ENCODE peak calls at places on chromosomes 12 and 14, in eight cellular contexts. X is lower leg skin, M is IMR-90, A is stomach, E is sigmoid colon, C is adrenal gland, F is GM12878, V is tibial nerve. D is an unnamed sample.

GRCh38 chr12:56189918-56190694 is 823 bp upstream of the SMARCC2 start:
- DNase-seq in X (peak), M (peak), A (peak), E (peak), C (peak), F (peak), V (peak), D (peak)

GRCh38 chr12:101696477-101697196 is 803 bp upstream of the CHPT1 start:
- DNase-seq in X (peak), M (no peak), A (peak), E (peak), C (peak), F (no peak), V (no peak), D (peak)

GRCh38 chr12:121893901-121894540 is 5.4 kb downstream of the PSMD9 start:
- DNase-seq in X (no peak), M (peak), A (peak), E (no peak), C (no peak), F (no peak), V (no peak), D (no peak)

GRCh38 chr14:91580886-91581615 is 70.9 kb upstream of the PPP4R3A start:
- DNase-seq in X (no peak), M (no peak), A (no peak), E (no peak), C (no peak), F (no peak), V (no peak), D (no peak)

GRCh38 chr12:34600592-34601462 is 578.5 kb downstream of the ALG10 start:
- DNase-seq in X (no peak), M (no peak), A (no peak), E (no peak), C (no peak), F (no peak), V (no peak), D (no peak)

GRCh38 chr14:72856530-72857264 is 37.2 kb downstream of the DPF3 start:
- DNase-seq in X (no peak), M (no peak), A (no peak), E (no peak), C (no peak), F (no peak), V (no peak), D (no peak)

GRCh38 chr14:67253076-67253635 is 11.9 kb downstream of the PALS1 start:
- DNase-seq in X (no peak), M (no peak), A (no peak), E (no peak), C (no peak), F (no peak), V (no peak), D (no peak)

GRCh38 chr12:116727902-116728301 is 10.0 kb downstream of the SPRING1 start:
- DNase-seq in X (no peak), M (no peak), A (no peak), E (no peak), C (no peak), F (no peak), V (no peak), D (no peak)

GRCh38 chr12:131093971-131094830 is 140.5 kb downstream of the ADGRD1 start:
- DNase-seq in X (no peak), M (no peak), A (no peak), E (peak), C (no peak), F (no peak), V (peak), D (no peak)

GRCh38 chr14:76917759-76918175 is 91.6 kb downstream of the LRRC74A start:
- DNase-seq in X (peak), M (no peak), A (peak), E (peak), C (peak), F (no peak), V (no peak), D (peak)

GRCh38 chr12:27468241-27468640 is 21.7 kb downstream of the SMCO2 start:
- DNase-seq in X (no peak), M (no peak), A (no peak), E (no peak), C (no peak), F (no peak), V (no peak), D (no peak)

GRCh38 chr12:18468521-18469075 is 207.3 kb downstream of the PIK3C2G start:
- DNase-seq in X (no peak), M (peak), A (no peak), E (no peak), C (no peak), F (no peak), V (no peak), D (no peak)

GRCh38 chr12:49609059-49609874 is 3.8 kb upstream of the FAM186B start:
- DNase-seq in X (no peak), M (no peak), A (no peak), E (no peak), C (no peak), F (no peak), V (no peak), D (no peak)

GRCh38 chr12:65460076-65460475 is 181.6 kb downstream of the MSRB3 start:
- DNase-seq in X (no peak), M (no peak), A (no peak), E (no peak), C (no peak), F (no peak), V (no peak), D (no peak)

GRCh38 chr12:124302807-124303578 is 8.1 kb downstream of the RFLNA start:
- DNase-seq in X (no peak), M (no peak), A (no peak), E (no peak), C (no peak), F (no peak), V (no peak), D (no peak)

GRCh38 chr14:21063479-21063878 is 5.9 kb downstream of the RNASE8 start:
- DNase-seq in X (no peak), M (peak), A (no peak), E (no peak), C (no peak), F (no peak), V (no peak), D (no peak)

GRCh38 chr12:107349008-107349747 is 255.8 kb upstream of the CRY1 start:
- DNase-seq in X (peak), M (peak), A (no peak), E (no peak), C (no peak), F (no peak), V (peak), D (no peak)

DNA sequence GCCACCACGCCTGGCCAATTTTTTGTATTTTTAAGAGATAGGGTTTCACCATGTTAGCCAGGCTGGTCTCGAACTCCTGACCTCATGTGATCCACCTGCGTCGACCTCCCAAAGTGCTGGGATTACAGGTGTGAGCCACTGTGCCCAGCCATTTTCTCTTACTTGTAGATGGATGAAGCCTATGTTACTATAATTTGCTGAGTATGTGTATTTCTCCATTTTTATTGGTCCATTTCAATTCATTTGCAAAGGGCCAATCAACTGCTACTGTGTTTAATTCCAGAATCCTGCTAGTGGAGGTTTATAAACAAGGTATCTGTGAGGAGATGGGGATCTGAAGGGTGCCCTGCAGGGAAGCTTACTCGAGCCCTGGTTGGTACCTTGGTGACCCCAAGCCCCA is 101.7 kb upstream of the MAX start:
- DNase-seq in X (no peak), M (no peak), A (no peak), E (no peak), C (no peak), F (no peak), V (no peak), D (no peak)
- TF ChIP-seq CTCF in X (no peak), M (no peak), A (no peak), E (no peak), C (no peak), F (no peak), V (no peak), D (no peak)

GRCh38 chr12:31362115-31362758 is 36.3 kb upstream of the SINHCAF start:
- DNase-seq in X (no peak), M (no peak), A (no peak), E (no peak), C (no peak), F (no peak), V (no peak), D (no peak)
- TF ChIP-seq POLR2A in X (no peak), M (no peak), A (no peak), E (no peak), C (no peak), F (no peak), V (no peak), D (no peak)

GRCh38 chr14:99261916-99262787 is 9.8 kb downstream of the BCL11B start:
- DNase-seq in X (no peak), M (no peak), A (peak), E (no peak), C (no peak), F (no peak), V (no peak), D (no peak)

GRCh38 chr14:99260116-99260515 is 11.9 kb downstream of the BCL11B start:
- DNase-seq in X (no peak), M (no peak), A (no peak), E (no peak), C (no peak), F (no peak), V (no peak), D (no peak)

GRCh38 chr14:99259327-99259726 is 12.7 kb downstream of the BCL11B start:
- DNase-seq in X (no peak), M (no peak), A (no peak), E (no peak), C (no peak), F (no peak), V (no peak), D (no peak)

GRCh38 chr14:99258884-99259283 is 13.1 kb downstream of the BCL11B start:
- DNase-seq in X (no peak), M (no peak), A (no peak), E (no peak), C (no peak), F (no peak), V (no peak), D (no peak)

GRCh38 chr14:99260652-99261551 is 11.1 kb downstream of the BCL11B start:
- DNase-seq in X (peak), M (no peak), A (no peak), E (no peak), C (no peak), F (no peak), V (no peak), D (no peak)
- TF ChIP-seq CTCF in X (no peak), M (no peak), A (no peak), E (no peak), C (no peak), F (no peak), V (no peak), D (no peak)

DNA sequence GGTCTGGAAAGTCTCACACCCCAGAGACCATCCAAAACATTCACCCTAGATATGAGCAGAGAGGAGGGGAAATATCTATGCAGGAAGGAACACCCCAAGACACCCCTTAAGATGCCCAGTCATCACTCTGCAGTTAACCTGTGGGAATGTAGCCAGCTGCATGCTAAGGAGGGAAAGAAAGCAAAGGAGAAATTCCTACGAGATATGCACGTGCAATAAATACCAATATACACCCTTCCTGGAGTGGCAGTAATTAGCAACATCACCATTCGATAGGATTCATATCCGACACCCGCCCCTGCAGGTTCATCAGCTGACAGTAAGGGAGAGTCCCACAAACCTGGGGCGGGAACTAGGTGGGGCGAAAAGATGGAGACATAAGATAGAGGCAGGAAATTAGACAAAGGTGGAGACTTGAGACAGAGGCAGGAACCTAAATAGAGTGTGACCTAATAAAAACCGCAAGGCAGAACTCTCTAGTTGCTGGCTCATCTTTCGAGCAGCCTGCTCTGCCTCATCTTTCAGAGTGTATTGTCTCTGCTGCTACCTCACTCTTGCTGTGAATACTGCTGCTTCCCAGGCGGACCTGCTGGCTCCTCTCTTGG is 51.5 kb downstream of the PLEKHG3 start:
- DNase-seq in X (peak), M (peak), A (no peak), E (no peak), C (no peak), F (no peak), V (no peak), D (peak)
- TF ChIP-seq POLR2A in X (no peak), M (no peak), A (no peak), E (no peak), C (no peak), F (no peak), V (no peak), D (no peak)

DNA sequence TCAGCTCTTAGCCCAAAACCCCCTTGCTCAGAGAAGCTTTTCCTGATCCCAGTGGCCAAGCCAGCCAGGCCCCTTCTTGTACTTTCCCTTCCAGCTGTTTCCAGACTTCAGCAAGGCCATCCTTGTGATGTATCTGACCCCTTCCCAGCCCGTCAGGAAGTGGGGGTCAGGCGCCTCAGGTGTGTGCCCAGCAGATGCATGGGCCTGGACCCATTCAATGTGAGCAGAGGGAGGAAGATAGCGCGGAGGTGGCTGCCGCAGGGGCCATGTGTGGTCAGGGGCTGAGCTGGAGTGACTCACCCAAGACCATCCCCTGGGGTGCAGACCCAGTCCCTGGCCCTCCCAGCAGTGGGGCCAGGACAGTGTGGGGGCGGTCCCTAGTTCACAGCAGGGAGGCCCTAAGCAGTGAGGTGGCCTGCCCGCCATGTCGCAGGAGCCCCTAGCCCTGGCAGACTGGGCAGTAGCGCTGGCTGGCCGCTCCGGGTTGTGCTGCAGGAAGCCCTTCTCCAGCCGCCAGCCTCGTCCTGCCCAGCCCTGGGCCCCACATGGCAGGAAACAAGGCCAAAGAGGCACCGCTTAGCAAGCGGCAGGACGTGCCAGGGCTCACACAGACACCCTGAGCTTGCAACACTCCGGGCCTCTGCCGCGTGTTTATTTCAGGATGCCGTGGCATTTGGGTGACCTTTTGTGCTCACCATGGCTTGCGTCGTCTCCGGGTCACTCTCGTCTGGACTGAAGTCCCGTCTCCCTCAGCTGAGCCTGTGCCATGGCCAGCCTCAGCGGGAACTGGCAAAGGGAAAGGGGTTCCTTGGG is 12.0 kb downstream of the ADSS1 start:
- DNase-seq in X (peak), M (peak), A (peak), E (peak), C (peak), F (no peak), V (peak), D (peak)
- TF ChIP-seq CTCF in X (no peak), M (no peak), A (no peak), E (no peak), C (no peak), F (no peak), V (no peak), D (no peak)